ENCODE peak calls at places on chromosome 1, in eight cellular contexts. R is fibroblast of pulmonary artery, O is OCI-LY7, K is thoracic aorta, F is heart right ventricle, C is AG04449, X is transverse colon, Q is upper lobe of left lung. W is an unnamed sample.

GRCh38 chr1:243323481-243323880 is 67.6 kb downstream of the SDCCAG8 start:
- DNase-seq in R (no peak), O (no peak), K (no peak), F (no peak), C (no peak), X (no peak), Q (no peak), W (no peak)

GRCh38 chr1:44210595-44210994 is 2.7 kb upstream of the DMAP1 start:
- DNase-seq in R (no peak), O (no peak), K (no peak), F (no peak), C (no peak), X (no peak), Q (no peak), W (no peak)

GRCh38 chr1:87644500-87645245 is 316.0 kb downstream of the LMO4 start:
- DNase-seq in R (peak), O (no peak), K (no peak), F (no peak), C (peak), X (no peak), Q (no peak), W (no peak)

GRCh38 chr1:160400646-160401486 is 502 bp downstream of the VANGL2 start:
- DNase-seq in R (no peak), O (peak), K (no peak), F (peak), C (no peak), X (peak), Q (peak), W (no peak)

GRCh38 chr1:203289281-203289981 is 15.9 kb upstream of the BTG2 start:
- DNase-seq in R (no peak), O (peak), K (no peak), F (peak), C (no peak), X (peak), Q (no peak), W (no peak)

GRCh38 chr1:41241748-41242644 is at the start of gene SCMH1:
- DNase-seq in R (peak), O (peak), K (no peak), F (peak), C (no peak), X (peak), Q (peak), W (peak)

GRCh38 chr1:186374313-186375151 is 521 bp downstream of the TPR start:
- DNase-seq in R (peak), O (peak), K (no peak), F (no peak), C (no peak), X (peak), Q (no peak), W (peak)

GRCh38 chr1:113783254-113784103 is 24.2 kb upstream of the PHTF1 start:
- DNase-seq in R (peak), O (peak), K (no peak), F (no peak), C (no peak), X (peak), Q (no peak), W (peak)

GRCh38 chr1:172359531-172359991 is 60.9 kb upstream of the C1orf105 start:
- DNase-seq in R (peak), O (no peak), K (no peak), F (no peak), C (peak), X (no peak), Q (no peak), W (no peak)

GRCh38 chr1:17370618-17371017 is 1.4 kb upstream of the PADI6 start:
- DNase-seq in R (no peak), O (no peak), K (no peak), F (no peak), C (no peak), X (no peak), Q (no peak), W (no peak)

GRCh38 chr1:162670928-162671663 is 38.8 kb downstream of the DDR2 start:
- DNase-seq in R (peak), O (no peak), K (no peak), F (no peak), C (peak), X (no peak), Q (no peak), W (peak)

GRCh38 chr1:76607712-76608111 is 259.6 kb upstream of the ST6GALNAC5 start:
- DNase-seq in R (no peak), O (no peak), K (no peak), F (no peak), C (no peak), X (peak), Q (no peak), W (no peak)

GRCh38 chr1:89952021-89952995 is 42.6 kb upstream of the ZNF326 start:
- DNase-seq in R (peak), O (no peak), K (no peak), F (no peak), C (peak), X (no peak), Q (no peak), W (peak)

GRCh38 chr1:21665711-21666571 is 3.2 kb downstream of the RAP1GAP start:
- DNase-seq in R (no peak), O (no peak), K (no peak), F (peak), C (no peak), X (no peak), Q (no peak), W (peak)

GRCh38 chr1:7159116-7159781 is 374.0 kb downstream of the CAMTA1 start:
- DNase-seq in R (no peak), O (no peak), K (no peak), F (no peak), C (no peak), X (no peak), Q (no peak), W (no peak)

GRCh38 chr1:51636765-51637522 is 20.1 kb downstream of the OSBPL9 start:
- DNase-seq in R (peak), O (no peak), K (peak), F (no peak), C (no peak), X (peak), Q (no peak), W (peak)

GRCh38 chr1:10755977-10756521 is 40.4 kb downstream of the CASZ1 start:
- DNase-seq in R (peak), O (peak), K (no peak), F (peak), C (no peak), X (peak), Q (peak), W (peak)

GRCh38 chr1:28887835-28888682 is 26.3 kb upstream of the EPB41 start:
- DNase-seq in R (peak), O (peak), K (no peak), F (peak), C (no peak), X (peak), Q (peak), W (no peak)

GRCh38 chr1:110203021-110203661 is 7.0 kb upstream of the KCNC4 start:
- DNase-seq in R (peak), O (peak), K (no peak), F (no peak), C (no peak), X (peak), Q (no peak), W (peak)

GRCh38 chr1:160437432-160438319 is 37.3 kb downstream of the VANGL2 start:
- DNase-seq in R (no peak), O (peak), K (no peak), F (no peak), C (no peak), X (no peak), Q (no peak), W (no peak)

GRCh38 chr1:237542525-237543418 is 347.9 kb downstream of the ZP4 start:
- DNase-seq in R (peak), O (no peak), K (no peak), F (no peak), C (no peak), X (no peak), Q (no peak), W (peak)

GRCh38 chr1:108556079-108556478 is 3.8 kb upstream of the EEIG2 start:
- DNase-seq in R (no peak), O (no peak), K (no peak), F (no peak), C (no peak), X (no peak), Q (no peak), W (no peak)

GRCh38 chr1:15848143-15848928 is 829 bp downstream of the SPEN start:
- DNase-seq in R (peak), O (peak), K (no peak), F (peak), C (no peak), X (peak), Q (peak), W (peak)

GRCh38 chr1:215660259-215660658 is 93.2 kb downstream of the KCTD3 start:
- DNase-seq in R (no peak), O (no peak), K (no peak), F (no peak), C (no peak), X (no peak), Q (no peak), W (no peak)

GRCh38 chr1:179177182-179177581 is 52.3 kb downstream of the ABL2 start:
- DNase-seq in R (peak), O (no peak), K (no peak), F (no peak), C (peak), X (no peak), Q (no peak), W (peak)
- H3K4me3 ChIP-seq in R (no peak), O (no peak), K (no peak), F (no peak), C (no peak), X (no peak), Q (no peak), W (no peak)

GRCh38 chr1:157982111-157982510 is 11.3 kb upstream of the KIRREL1 start:
- DNase-seq in R (no peak), O (no peak), K (no peak), F (no peak), C (no peak), X (no peak), Q (no peak), W (no peak)

GRCh38 chr1:157975216-157975615 is 18.2 kb upstream of the KIRREL1 start:
- DNase-seq in R (no peak), O (no peak), K (no peak), F (no peak), C (no peak), X (no peak), Q (no peak), W (no peak)

GRCh38 chr1:157984469-157984868 is 9.0 kb upstream of the KIRREL1 start:
- DNase-seq in R (no peak), O (no peak), K (no peak), F (no peak), C (no peak), X (no peak), Q (no peak), W (no peak)

GRCh38 chr1:157983787-157984186 is 9.7 kb upstream of the KIRREL1 start:
- DNase-seq in R (no peak), O (no peak), K (no peak), F (no peak), C (no peak), X (no peak), Q (no peak), W (no peak)

DNA sequence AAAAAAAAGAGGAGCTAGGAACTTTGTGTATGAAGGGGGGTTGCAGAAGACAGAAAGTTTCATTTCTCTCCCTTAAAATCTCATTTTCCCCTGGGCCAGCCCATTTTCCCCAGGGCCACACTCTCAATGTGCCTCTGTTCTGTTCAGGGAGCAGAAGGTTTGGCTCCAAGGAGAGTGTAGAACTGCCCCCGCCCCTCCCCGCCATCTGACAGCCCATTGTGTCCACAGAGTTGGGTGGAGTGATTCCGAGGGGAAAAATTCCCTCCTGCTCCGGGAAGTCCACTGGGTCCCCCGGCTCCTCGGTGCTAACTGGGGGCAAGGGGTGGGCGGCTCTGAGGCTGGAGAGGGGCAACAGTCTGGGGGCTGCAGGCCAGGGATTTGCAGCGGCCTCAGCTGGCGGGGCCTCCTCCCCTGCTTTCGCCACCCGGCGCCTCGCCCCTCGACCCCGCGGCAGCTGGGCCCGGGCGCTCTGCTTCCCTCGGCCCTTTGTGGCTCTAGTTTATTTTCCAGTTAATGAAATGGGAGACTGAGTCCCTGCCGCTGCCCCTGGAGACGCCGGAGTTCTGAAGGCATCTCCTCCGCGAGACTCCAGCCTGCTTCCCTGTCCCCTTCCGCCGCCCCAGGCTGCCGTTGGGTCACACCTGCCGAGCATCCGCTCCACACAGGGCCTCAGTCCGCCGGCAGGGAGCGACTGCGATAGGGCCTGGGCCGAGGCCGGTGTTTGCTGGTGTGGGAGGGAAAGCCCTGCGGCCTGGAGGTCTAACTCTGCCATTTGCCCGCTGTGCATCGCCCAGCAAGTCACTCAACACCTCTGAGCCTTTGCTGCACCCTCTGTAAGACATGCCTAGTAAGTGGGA is 14.7 kb upstream of the KIRREL1 start:
- DNase-seq in R (no peak), O (no peak), K (no peak), F (no peak), C (no peak), X (peak), Q (peak), W (no peak)
- H3K4me3 ChIP-seq in R (no peak), O (no peak), K (peak), F (peak), C (no peak), X (peak), Q (peak), W (no peak)

GRCh38 chr1:210600421-210601195 is 271.9 kb downstream of the HHAT start:
- DNase-seq in R (no peak), O (no peak), K (no peak), F (no peak), C (no peak), X (no peak), Q (no peak), W (no peak)

GRCh38 chr1:210597555-210598134 is 268.9 kb downstream of the HHAT start:
- DNase-seq in R (peak), O (no peak), K (no peak), F (no peak), C (peak), X (no peak), Q (no peak), W (peak)

GRCh38 chr1:210594605-210595004 is 265.9 kb downstream of the HHAT start:
- DNase-seq in R (no peak), O (no peak), K (no peak), F (no peak), C (no peak), X (no peak), Q (no peak), W (no peak)

GRCh38 chr1:210596641-210597040 is 267.9 kb downstream of the HHAT start:
- DNase-seq in R (no peak), O (no peak), K (no peak), F (no peak), C (no peak), X (no peak), Q (no peak), W (no peak)

GRCh38 chr1:210598135-210598652 is 269.5 kb downstream of the HHAT start:
- DNase-seq in R (peak), O (no peak), K (peak), F (peak), C (peak), X (peak), Q (no peak), W (peak)
- H3K4me3 ChIP-seq in R (no peak), O (no peak), K (peak), F (no peak), C (no peak), X (no peak), Q (no peak), W (no peak)

GRCh38 chr1:25612421-25612820 is 4.2 kb upstream of the MAN1C1 start:
- DNase-seq in R (no peak), O (no peak), K (no peak), F (no peak), C (no peak), X (no peak), Q (no peak), W (no peak)

GRCh38 chr1:25613091-25613490 is 3.5 kb upstream of the MAN1C1 start:
- DNase-seq in R (no peak), O (no peak), K (no peak), F (no peak), C (no peak), X (no peak), Q (no peak), W (no peak)

GRCh38 chr1:25609921-25610320 is 6.7 kb upstream of the MAN1C1 start:
- DNase-seq in R (peak), O (no peak), K (no peak), F (no peak), C (no peak), X (no peak), Q (no peak), W (no peak)

GRCh38 chr1:25611843-25612242 is 4.7 kb upstream of the MAN1C1 start:
- DNase-seq in R (no peak), O (no peak), K (no peak), F (no peak), C (no peak), X (no peak), Q (no peak), W (no peak)

DNA sequence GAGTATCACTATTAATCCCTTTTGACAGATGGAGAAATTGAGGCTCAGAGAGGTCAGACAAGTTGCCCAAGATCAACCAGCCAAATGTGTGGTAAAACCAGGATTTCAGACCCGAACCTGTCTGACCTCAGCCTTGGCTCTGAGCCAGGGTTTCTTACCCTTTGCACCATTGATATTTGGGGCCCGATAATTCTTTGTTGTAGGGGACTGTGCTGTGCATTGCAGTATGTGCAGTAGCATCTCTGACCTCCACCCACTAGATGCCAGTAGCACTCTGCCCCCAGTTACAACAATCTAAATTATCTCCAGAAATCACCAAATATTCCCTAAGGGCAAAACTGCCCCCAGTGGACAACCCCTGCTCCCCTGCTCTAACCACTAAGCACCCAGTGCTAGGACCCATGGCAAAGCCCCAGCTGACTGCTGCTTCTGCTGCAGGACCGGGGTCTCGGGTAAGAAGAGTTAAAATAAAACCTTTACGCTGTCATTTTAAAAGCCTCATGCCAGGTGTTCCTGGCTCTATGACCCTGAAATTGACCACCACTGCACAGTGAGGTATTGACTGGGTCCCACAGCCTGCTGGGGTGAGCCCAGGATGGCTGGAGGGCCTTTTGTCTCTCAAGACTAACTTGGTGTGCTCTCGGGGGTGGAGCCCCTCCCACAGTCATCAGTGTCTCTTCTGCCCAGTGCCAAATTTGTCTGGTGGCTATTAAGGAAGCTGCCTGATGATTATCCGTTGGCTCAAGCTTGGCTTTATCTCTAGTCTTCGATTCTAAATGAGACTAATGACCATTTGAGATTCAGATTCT is 5.6 kb upstream of the MAN1C1 start:
- DNase-seq in R (peak), O (peak), K (no peak), F (no peak), C (no peak), X (no peak), Q (no peak), W (no peak)
- H3K4me3 ChIP-seq in R (no peak), O (peak), K (no peak), F (no peak), C (no peak), X (no peak), Q (no peak), W (no peak)

DNA sequence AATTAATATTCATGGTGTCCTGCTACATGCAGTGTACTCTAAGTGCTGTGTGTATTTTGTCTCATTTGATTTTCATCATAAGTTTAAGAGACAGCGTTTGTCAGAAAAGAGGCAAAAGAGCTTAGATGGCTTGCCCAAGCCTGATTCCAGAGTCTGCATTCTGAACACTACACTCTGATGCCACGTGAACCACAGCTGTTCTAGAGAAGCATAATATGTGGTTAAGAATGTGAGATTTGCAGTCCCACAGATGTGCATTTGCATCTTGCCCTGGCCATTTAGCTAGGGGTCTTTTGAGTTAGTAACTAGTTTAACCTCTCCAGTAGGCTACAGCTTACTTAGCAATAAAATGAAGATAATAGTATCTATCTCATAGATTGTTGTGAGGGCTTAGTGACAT is 9.2 kb upstream of the GADD45A start:
- DNase-seq in R (no peak), O (peak), K (no peak), F (no peak), C (no peak), X (no peak), Q (no peak), W (no peak)
- H3K4me3 ChIP-seq in R (no peak), O (peak), K (no peak), F (no peak), C (no peak), X (no peak), Q (no peak), W (no peak)

GRCh38 chr1:30012455-30013440 is 710.6 kb downstream of the MATN1 start:
- DNase-seq in R (no peak), O (no peak), K (no peak), F (no peak), C (no peak), X (no peak), Q (no peak), W (no peak)
- H3K4me3 ChIP-seq in R (no peak), O (no peak), K (no peak), F (no peak), C (no peak), X (no peak), Q (no peak), W (no peak)

W was measured in MG63.